ENCODE peak calls at places on chromosomes 16 and 17, in nine cellular contexts. S is osteoblast, C is neural progenitor cell, F is mammary epithelial cell, G is fibroblast of lung, A is GM23338, I is endothelial cell of umbilical vein, O is hepatocyte, V is PC-3. Q is an unnamed sample. For H4K20me1, the result is how much of the 10 kb centered on the place peaks cover.

GRCh38 chr16:13665876-13666275 is 254.1 kb upstream of the ERCC4 start:
- DNase-seq in S (no peak), C (no peak), F (no peak), G (no peak), A (no peak), I (no peak), O (no peak), V (no peak), Q (no peak)

GRCh38 chr16:47059991-47060390 is 83.8 kb downstream of the NETO2 start:
- DNase-seq in S (peak), C (no peak), F (no peak), G (no peak), A (no peak), I (no peak), O (no peak), V (no peak), Q (no peak)

GRCh38 chr17:37844158-37844976 is 79.8 kb upstream of the TBC1D3K start:
- DNase-seq in S (peak), C (peak), F (peak), G (peak), A (peak), I (peak), O (peak), V (peak), Q (peak)

GRCh38 chr16:82748026-82748425 is 121.3 kb downstream of the CDH13 start:
- DNase-seq in S (peak), C (no peak), F (peak), G (peak), A (no peak), I (peak), O (no peak), V (no peak), Q (peak)

GRCh38 chr16:86772231-86772510 is 193.8 kb downstream of the FOXL1 start:
- DNase-seq in S (peak), C (no peak), F (peak), G (peak), A (no peak), I (no peak), O (no peak), V (no peak), Q (peak)

GRCh38 chr16:51888021-51888420 is 658.9 kb downstream of the TOX3 start:
- DNase-seq in S (no peak), C (no peak), F (peak), G (no peak), A (no peak), I (no peak), O (no peak), V (no peak), Q (peak)

GRCh38 chr17:57600092-57600491 is 145.0 kb downstream of the CCDC182 start:
- DNase-seq in S (peak), C (no peak), F (no peak), G (peak), A (no peak), I (no peak), O (no peak), V (no peak), Q (no peak)

GRCh38 chr16:68599586-68599985 is 45.5 kb upstream of the CDH3 start:
- DNase-seq in S (no peak), C (no peak), F (peak), G (no peak), A (peak), I (no peak), O (no peak), V (no peak), Q (no peak)

DNA sequence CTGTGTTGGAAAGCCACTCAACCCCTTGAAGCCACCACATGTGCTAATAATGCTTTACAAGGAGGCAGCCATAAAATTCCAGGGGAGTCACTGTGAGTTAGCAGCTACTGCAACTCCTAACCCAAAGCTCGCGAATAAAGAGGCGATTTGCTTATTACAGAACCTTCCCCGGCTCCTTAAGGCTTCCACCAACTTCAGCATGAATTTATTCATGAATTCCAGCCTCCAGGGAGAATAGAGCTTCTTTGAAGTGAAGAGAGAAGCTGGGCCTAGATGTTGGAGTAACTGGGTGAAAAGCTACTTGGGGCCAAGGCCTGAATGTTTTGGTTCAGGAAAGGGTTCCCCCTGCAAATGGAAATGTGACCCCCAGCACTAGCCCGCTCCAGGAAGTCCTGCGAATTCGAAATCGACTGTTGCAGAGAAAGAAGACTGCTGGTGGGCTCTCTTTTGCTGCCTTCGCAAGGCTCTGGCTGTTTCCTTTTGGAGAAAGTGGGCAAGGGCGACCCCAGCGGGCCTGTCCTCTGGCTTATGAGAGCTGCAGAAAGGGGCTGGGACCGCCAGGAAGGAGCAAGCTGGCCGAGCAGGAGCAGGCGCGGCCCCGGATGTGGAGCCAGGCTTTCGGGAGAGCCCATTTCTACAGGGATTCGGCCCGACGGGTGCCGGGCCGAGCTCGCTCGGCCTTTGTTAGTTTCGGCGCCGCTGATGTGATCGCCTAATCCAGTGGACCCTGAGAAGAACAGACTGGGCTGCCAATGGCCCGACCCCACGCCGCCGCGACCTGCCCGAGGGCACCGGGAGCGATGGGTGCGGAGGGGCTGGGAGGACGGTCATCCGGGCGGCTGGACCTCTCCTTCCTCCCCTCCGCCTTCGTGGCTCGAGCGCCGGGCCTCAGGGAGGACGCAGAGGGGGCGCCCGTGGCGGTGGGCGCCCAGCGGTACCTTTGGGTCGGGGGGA is 7.6 kb downstream of the CBX8 start:
- DNase-seq in S (peak), C (peak), F (no peak), G (no peak), A (peak), I (no peak), O (peak), V (no peak), Q (no peak)
- H3K4me2 ChIP-seq in S (no peak), C (peak), F (peak), G (peak), A (peak), I (no peak), O (peak), V (peak), Q (no peak)

GRCh38 chr17:62823111-62823895 is 15.2 kb upstream of the MARCHF10 start:
- DNase-seq in S (no peak), C (no peak), F (peak), G (peak), A (no peak), I (no peak), O (no peak), V (peak), Q (peak)

GRCh38 chr17:62826956-62827355 is 18.8 kb upstream of the MARCHF10 start:
- DNase-seq in S (no peak), C (no peak), F (no peak), G (peak), A (no peak), I (no peak), O (no peak), V (no peak), Q (no peak)

GRCh38 chr17:62822080-62822904 is 14.2 kb upstream of the MARCHF10 start:
- DNase-seq in S (no peak), C (no peak), F (no peak), G (peak), A (no peak), I (peak), O (no peak), V (no peak), Q (no peak)

GRCh38 chr17:62825182-62825581 is 17.1 kb upstream of the MARCHF10 start:
- DNase-seq in S (no peak), C (no peak), F (no peak), G (no peak), A (no peak), I (no peak), O (no peak), V (no peak), Q (no peak)

GRCh38 chr17:62824290-62825135 is 16.4 kb upstream of the MARCHF10 start:
- DNase-seq in S (peak), C (peak), F (peak), G (peak), A (peak), I (no peak), O (peak), V (peak), Q (peak)
- H2AFZ ChIP-seq in S (peak), C (peak), F (peak), G (peak), A (no peak), I (no peak), O (no peak), V (peak), Q (peak)

DNA sequence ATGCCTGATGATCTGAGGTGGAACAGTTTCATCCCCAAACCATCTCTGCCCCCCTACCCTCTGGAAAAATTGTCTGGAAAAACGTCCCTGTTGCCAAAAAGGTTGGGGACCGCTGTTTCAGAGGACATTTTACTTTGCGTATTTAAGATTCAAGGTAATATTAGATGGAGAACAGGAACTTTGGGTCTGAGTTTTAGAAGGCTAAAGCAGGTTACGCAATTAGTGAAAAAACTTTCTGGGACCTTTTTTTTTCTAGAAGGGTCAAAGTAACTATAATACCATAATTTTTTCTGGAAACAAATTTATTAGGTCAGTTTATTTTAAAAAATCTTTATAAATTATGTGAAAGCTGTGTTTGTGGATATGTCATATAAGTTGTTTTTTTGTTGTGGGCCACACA is 5.8 kb downstream of the TANC2 start:
- DNase-seq in S (no peak), C (no peak), F (no peak), G (no peak), A (no peak), I (no peak), O (no peak), V (no peak), Q (no peak)
- H4K20me1 ChIP-seq in S (half or more), C (under half), F (under half), G (under half), A (under half), I (under half), O (under half), V (under half), Q (under half)

DNA sequence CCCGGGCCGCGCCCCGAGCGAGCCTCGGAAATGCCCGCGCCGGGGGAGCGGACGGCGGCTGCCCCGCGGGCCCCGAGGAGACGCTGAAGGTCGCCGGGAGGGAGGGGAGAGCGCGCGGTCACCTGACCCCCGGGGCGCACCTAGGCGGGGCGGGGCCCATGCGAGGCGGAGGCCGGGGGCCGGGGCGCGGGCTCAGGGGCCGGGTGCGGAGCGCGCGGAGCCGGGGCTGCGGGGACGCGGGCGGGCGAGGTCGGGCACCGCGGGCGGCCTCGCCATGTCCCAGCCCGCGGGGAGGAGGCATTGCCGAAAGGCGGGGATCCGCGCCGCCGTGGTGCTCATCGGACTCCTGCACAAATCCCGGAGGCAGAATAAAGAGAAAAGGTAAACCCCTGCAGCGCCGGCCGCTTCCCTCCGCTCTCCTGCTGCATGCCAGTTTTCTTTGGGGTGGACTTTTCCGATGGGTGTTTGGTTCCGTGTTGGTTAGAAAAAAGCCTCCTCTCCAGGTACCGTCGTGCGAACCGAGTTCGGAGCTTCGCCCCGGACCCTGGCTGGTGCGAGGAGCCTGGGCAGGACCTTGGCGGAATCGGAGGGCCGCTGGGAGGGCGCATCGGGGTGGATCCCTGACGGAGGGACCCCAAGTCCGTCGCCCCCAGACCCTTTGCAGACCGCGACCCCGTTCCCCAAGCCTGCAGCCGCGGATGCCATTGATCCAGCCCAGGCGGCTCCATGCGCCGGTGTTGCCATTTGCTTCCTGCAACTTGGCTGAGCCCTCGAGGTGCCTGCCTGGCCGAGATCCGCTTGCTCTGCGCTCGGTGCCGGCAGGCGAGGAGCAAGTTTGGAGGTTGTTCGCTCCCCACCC is 57.7 kb downstream of the RAP1GAP2 start:
- DNase-seq in S (peak), C (peak), F (peak), G (peak), A (peak), I (no peak), O (peak), V (peak), Q (peak)
- H3K4me2 ChIP-seq in S (peak), C (peak), F (peak), G (peak), A (peak), I (peak), O (peak), V (peak), Q (peak)

GRCh38 chr17:60149691-60150582 is at the start of gene CA4:
- DNase-seq in S (no peak), C (peak), F (no peak), G (no peak), A (peak), I (no peak), O (no peak), V (no peak), Q (no peak)
- H2AFZ ChIP-seq in S (no peak), C (peak), F (no peak), G (no peak), A (peak), I (no peak), O (peak), V (no peak), Q (no peak)

GRCh38 chr17:40443988-40444899 is 994 bp downstream of the IGFBP4 start:
- DNase-seq in S (peak), C (no peak), F (peak), G (peak), A (peak), I (peak), O (no peak), V (peak), Q (peak)
- H4K20me1 ChIP-seq in S (half or more), C (under half), F (under half), G (under half), A (under half), I (under half), O (under half), V (under half), Q (under half)

DNA sequence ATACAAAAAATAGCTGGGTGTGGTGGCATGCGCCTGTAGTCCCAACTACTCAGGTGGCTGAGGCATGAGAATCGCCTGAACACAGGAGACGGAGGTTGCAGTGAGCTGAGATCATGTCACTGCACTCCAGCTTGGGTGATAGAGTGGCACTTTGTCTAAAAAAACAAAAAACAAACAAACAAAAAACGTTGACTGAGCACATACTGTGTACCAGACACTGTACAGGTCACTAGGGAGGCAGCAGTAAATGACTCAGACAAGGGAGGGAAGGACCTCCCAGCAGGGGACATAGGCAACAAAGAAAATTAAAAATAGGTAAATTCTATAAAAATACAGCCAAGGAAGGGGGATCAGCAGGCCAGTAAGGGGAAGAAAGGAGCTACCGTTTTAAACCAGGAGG is 64.3 kb downstream of the SOCS1 start:
- DNase-seq in S (peak), C (no peak), F (no peak), G (no peak), A (no peak), I (no peak), O (no peak), V (no peak), Q (peak)
- H3K4me2 ChIP-seq in S (no peak), C (no peak), F (no peak), G (no peak), A (no peak), I (no peak), O (no peak), V (no peak), Q (no peak)

Q was measured in GM23248.